ENCODE peak calls at places on chromosome 13, in eight cellular contexts. T is fibroblast of villous mesenchyme, H is NB4, D is fibroblast of pulmonary artery, W is AG04450, E is breast epithelium, V is suprapubic skin, S is lung. A is an unnamed sample.

GRCh38 chr13:80783926-80784325 is 443.0 kb upstream of the SPRY2 start:
- DNase-seq in V (no peak), T (no peak), S (no peak), E (no peak), D (peak; percentile 81), W (no peak), H (no peak), A (peak; percentile 83)

GRCh38 chr13:48567521-48568331 is 34.8 kb upstream of the RCBTB2 start:
- DNase-seq in V (no peak), D (peak; percentile 65), E (no peak), W (no peak), H (peak; percentile 73), S (no peak), T (peak; percentile 68), A (peak; percentile 66)

GRCh38 chr13:59034198-59034597 is 1129.5 kb downstream of the DIAPH3 start:
- DNase-seq in V (no peak), S (no peak), E (no peak), H (no peak), D (no peak), T (no peak), W (no peak), A (no peak)

GRCh38 chr13:99980201-99981114 is 1.1 kb upstream of the ZIC2 start:
- DNase-seq in D (peak; percentile 64), S (no peak), H (peak; percentile 96), V (peak; percentile 77), W (no peak), T (peak; percentile 52), E (peak; percentile 38), A (peak; percentile 66)

GRCh38 chr13:41224113-41225110 is 30.0 kb upstream of the KBTBD7 start:
- DNase-seq in E (no peak), V (no peak), S (no peak), T (peak; percentile 53), W (peak; percentile 44), H (no peak), D (peak; percentile 59), A (peak; percentile 34)

GRCh38 chr13:79295906-79296564 is 110.0 kb downstream of the RBM26 start:
- DNase-seq in H (no peak), V (no peak), E (no peak), W (no peak), S (no peak), D (no peak), T (no peak), A (peak; percentile 33)

GRCh38 chr13:62296812-62297211 is 881.2 kb upstream of the PCDH20 start:
- DNase-seq in S (no peak), T (no peak), E (no peak), D (no peak), W (no peak), V (no peak), H (no peak), A (no peak)

GRCh38 chr13:95858286-95859075 is 181.5 kb downstream of the DNAJC3 start:
- DNase-seq in S (no peak), E (no peak), V (no peak), D (peak; percentile 95), T (peak; percentile 60), W (no peak), H (no peak), A (peak; percentile 85)

GRCh38 chr13:32903720-32904119 is 112.5 kb upstream of the KL start:
- DNase-seq in T (no peak), E (no peak), D (no peak), S (no peak), W (no peak), V (no peak), H (no peak), A (no peak)

GRCh38 chr13:65378943-65379519 is 1851.1 kb downstream of the PCDH9 start:
- DNase-seq in S (no peak), E (no peak), T (peak; percentile 1), W (no peak), V (no peak), D (peak; percentile 35), H (peak; percentile 13), A (peak; percentile 22)

GRCh38 chr13:71864981-71865857 is 1.8 kb downstream of the DACH1 start:
- DNase-seq in W (no peak), D (no peak), H (peak; percentile 88), E (no peak), S (peak; percentile 32), V (peak; percentile 73), T (peak; percentile 11), A (peak; percentile 24)

GRCh38 chr13:113646921-113647340 is 11.1 kb downstream of the ATP4B start:
- DNase-seq in E (no peak), V (peak; percentile 76), H (no peak), S (no peak), D (no peak), T (no peak), W (no peak), A (no peak)

GRCh38 chr13:65268009-65268408 is 1962.1 kb downstream of the PCDH9 start:
- DNase-seq in T (no peak), E (no peak), W (no peak), D (no peak), H (no peak), S (no peak), V (no peak), A (no peak)

GRCh38 chr13:51525567-51526165 is 58.6 kb upstream of the WDFY2 start:
- DNase-seq in S (no peak), H (no peak), E (no peak), D (no peak), T (no peak), W (no peak), V (no peak), A (peak; percentile 71)

DNA sequence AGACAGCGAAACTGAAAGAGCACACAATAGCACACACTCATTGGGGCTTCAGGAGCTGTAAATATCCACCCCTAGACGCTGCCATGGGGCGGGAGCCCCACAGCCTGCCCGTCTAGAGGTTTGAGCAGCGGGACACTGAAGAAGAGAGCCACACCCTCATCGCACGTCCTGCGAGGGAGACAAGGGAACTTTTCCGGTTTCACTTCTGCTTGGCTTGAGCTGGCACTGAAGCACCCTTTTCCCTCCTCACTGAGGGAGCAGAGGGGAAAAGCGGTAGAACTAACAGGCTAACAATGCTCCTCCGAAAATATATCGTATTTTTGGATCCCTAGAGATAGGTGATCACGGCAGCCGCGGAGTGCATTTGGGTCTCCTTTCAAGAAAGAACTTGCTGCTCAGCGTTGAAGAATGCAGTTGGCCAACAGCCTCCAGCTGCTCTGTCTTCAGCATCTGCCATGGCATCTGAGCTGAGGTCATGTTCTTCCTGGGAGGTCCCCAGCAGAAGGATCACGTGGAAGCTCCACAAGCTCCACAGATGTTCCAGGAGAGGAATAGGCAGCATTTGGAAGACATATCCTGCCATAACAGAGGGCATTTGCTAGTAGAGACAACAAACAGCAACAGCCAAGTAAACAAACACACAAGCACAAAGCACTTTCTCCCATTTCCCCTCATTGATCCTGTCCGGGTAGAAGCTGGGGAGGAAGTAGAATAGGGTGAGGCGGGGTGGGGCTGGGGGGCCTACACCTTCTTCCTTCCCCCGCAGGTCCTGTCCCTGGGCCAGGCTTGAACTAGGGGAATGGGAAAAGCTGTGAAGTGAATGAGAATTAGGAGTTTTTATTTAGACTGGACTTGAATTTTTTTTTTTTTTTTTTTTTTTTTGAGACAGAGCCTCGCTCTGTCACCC is 44.8 kb upstream of the ALOX5AP start:
- DNase-seq in H (peak; percentile 87), V (peak; percentile 90), S (peak; percentile 61), T (peak; percentile 98), W (peak; percentile 99), E (peak; percentile 75), D (peak; percentile 97), A (peak; percentile 99)
- H3K4me3 ChIP-seq in H (peak overlapping the region; percentile 61), V (peak overlapping the region; percentile 50), S (peak overlapping the region; percentile 21), T (peak overlapping the region; percentile 50), W (peak overlapping the region; percentile 64), E (peak overlapping the region; percentile 80), D (peak overlapping the region; percentile 53), A (peak overlapping the region; percentile 57)

GRCh38 chr13:70622785-70623184 is 514.5 kb upstream of the KLHL1 start:
- DNase-seq in D (no peak), S (no peak), W (no peak), H (peak; percentile 1), T (no peak), E (no peak), V (no peak), A (no peak)

GRCh38 chr13:70623260-70623659 is 515.0 kb upstream of the KLHL1 start:
- DNase-seq in W (no peak), V (no peak), S (no peak), H (peak; percentile 32), E (no peak), T (peak; percentile 1), D (peak; percentile 36), A (peak; percentile 16)
- TF ChIP-seq CTCF in W (peak; percentile 30), V (no peak), S (no peak), H (no peak), E (no peak), T (no peak), D (peak; percentile 33), A (peak; percentile 24)

GRCh38 chr13:110305949-110306339 is 1.0 kb downstream of the COL4A1 start:
- DNase-seq in E (no peak), S (no peak), D (peak; percentile 62), V (peak; percentile 50), T (no peak), H (no peak), W (no peak), A (peak; percentile 60)

GRCh38 chr13:110304256-110304655 is 2.7 kb downstream of the COL4A1 start:
- DNase-seq in H (no peak), S (no peak), E (no peak), W (no peak), T (peak; percentile 83), D (peak; percentile 74), V (peak; percentile 57), A (peak; percentile 88)

GRCh38 chr13:110305001-110305400 is 2.0 kb downstream of the COL4A1 start:
- DNase-seq in V (no peak), H (no peak), T (no peak), S (no peak), D (no peak), E (no peak), W (no peak), A (peak; percentile 42)

GRCh38 chr13:110306340-110306959 is 507 bp downstream of the COL4A1 start:
- DNase-seq in T (peak; percentile 68), H (no peak), S (no peak), D (peak; percentile 68), E (no peak), V (peak; percentile 77), W (no peak), A (peak; percentile 51)

DNA sequence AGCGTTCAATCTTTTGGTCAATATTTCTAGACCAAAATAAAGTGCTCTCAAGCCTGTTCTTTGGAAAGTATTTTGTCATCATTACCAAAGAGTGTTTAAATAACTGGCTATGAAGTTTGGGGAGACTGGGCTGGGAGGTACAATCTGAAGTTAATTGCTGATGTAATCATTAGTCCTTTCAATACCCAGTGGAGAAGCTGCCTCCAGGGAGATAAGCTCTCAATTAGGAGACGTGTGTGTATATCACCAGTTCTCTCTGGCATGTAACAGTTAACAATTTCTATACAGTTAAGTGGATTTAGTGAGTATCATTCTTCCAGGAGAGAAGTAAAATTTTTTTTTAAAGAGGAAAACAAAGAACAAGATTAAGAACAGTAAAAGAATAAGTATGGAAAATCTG is 1.4 kb downstream of the COL4A1 start:
- DNase-seq in T (no peak), E (no peak), W (no peak), H (no peak), S (no peak), V (no peak), D (no peak), A (peak; percentile 47)
- H3K4me3 ChIP-seq in T (peak overlapping the region; percentile 88), E (peak overlapping the region; percentile 96), W (peak overlapping the region; percentile 87), H (no peak overlapping the region), S (peak overlapping the region; percentile 50), V (peak overlapping the region; percentile 72), D (peak overlapping the region; percentile 87), A (peak overlapping the region; percentile 88)

DNA sequence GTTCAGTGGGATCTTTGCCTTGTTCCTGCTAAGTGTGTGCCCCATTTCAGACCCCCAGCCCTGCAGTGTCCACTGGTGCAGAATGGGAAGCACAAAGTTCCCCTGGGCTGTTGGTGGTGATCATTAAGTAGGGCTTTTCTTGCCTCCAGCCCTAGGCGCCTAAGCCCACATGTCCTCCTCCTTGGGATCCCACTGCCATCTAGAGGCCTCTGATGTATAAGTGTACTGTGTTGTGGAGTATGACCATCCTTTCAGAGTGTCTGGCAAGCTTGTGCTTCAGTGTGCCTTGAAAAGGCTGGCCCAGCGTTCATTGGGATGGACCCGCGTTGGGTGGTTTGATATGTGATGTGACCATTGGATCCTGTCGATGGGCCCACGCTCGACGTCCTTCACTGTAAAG is 71.2 kb downstream of the WASF3 start:
- DNase-seq in W (no peak), H (peak; percentile 40), E (no peak), D (peak; percentile 56), T (peak; percentile 20), S (no peak), V (no peak), A (peak; percentile 72)
- TF ChIP-seq CTCF in W (peak; percentile 29), H (no peak), E (no peak), D (peak; percentile 34), T (peak; percentile 20), S (no peak), V (no peak), A (peak; percentile 33)

A was measured in cardiac fibroblast.